ENCODE peak calls at places on chromosomes 5 and 9, in ten cellular contexts. E is NCI-H524; L is kidney glomerular epithelial cell; J is naive thymus-derived CD4-positive, alpha-beta T cell; T is iPS-NIHi11; I is stimulated activated CD8-positive, alpha-beta memory T cell treated with anti-CD3 and anti-CD28 coated beads, Interleukin-4, amount 100 ng/mL, for 1 hour; S is fibroblast of lung; B is choroid plexus epithelial cell; W is NCI-H2171; Q is anterior cingulate cortex. U is an unnamed sample.

GRCh38 chr5:84715686-84716085 is 331.0 kb upstream of the EDIL3 start:
- DNase-seq in E (no peak), L (no peak), J (no peak), T (no peak), I (no peak), S (no peak), B (no peak), W (no peak), Q (no peak), U (no peak)

GRCh38 chr9:121776739-121777637 is 125.6 kb downstream of the DAB2IP start:
- DNase-seq in E (no peak), L (no peak), J (no peak), T (no peak), I (no peak), S (no peak), B (no peak), W (no peak), Q (no peak), U (no peak)

GRCh38 chr5:88672644-88673493 is 210.1 kb downstream of the MEF2C start:
- DNase-seq in E (peak), L (no peak), J (no peak), T (peak), I (no peak), S (no peak), B (no peak), W (no peak), Q (peak), U (no peak)

GRCh38 chr5:137415231-137415681 is 83.9 kb downstream of the SPOCK1 start:
- DNase-seq in E (no peak), L (peak), J (no peak), T (no peak), I (no peak), S (no peak), B (peak), W (no peak), Q (no peak), U (peak)

GRCh38 chr5:5628866-5629265 is 206.4 kb downstream of the ICE1 start:
- DNase-seq in E (no peak), L (no peak), J (no peak), T (no peak), I (no peak), S (no peak), B (no peak), W (no peak), Q (no peak), U (no peak)

GRCh38 chr5:10420926-10421325 is 20.8 kb upstream of the ROPN1L start:
- DNase-seq in E (no peak), L (no peak), J (no peak), T (no peak), I (no peak), S (no peak), B (peak), W (no peak), Q (no peak), U (no peak)

GRCh38 chr5:1476181-1476966 is 31.1 kb upstream of the SLC6A3 start:
- DNase-seq in E (no peak), L (no peak), J (no peak), T (no peak), I (no peak), S (no peak), B (no peak), W (no peak), Q (no peak), U (no peak)

GRCh38 chr9:107175039-107175438 is 108.0 kb upstream of the RAD23B start:
- DNase-seq in E (no peak), L (no peak), J (no peak), T (no peak), I (no peak), S (no peak), B (peak), W (no peak), Q (no peak), U (no peak)

GRCh38 chr5:117999939-118000549 is 988.3 kb downstream of the DTWD2 start:
- DNase-seq in E (no peak), L (no peak), J (no peak), T (no peak), I (no peak), S (peak), B (no peak), W (no peak), Q (no peak), U (no peak)

GRCh38 chr5:148457183-148457620 is 73.4 kb downstream of the FBXO38 start:
- DNase-seq in E (peak), L (peak), J (no peak), T (peak), I (no peak), S (no peak), B (peak), W (no peak), Q (no peak), U (no peak)

GRCh38 chr9:20477940-20478620 is 144.2 kb downstream of the MLLT3 start:
- DNase-seq in E (no peak), L (no peak), J (no peak), T (no peak), I (no peak), S (no peak), B (peak), W (no peak), Q (no peak), U (peak)

GRCh38 chr5:178289438-178289837 is 56.8 kb upstream of the PHYKPL start:
- DNase-seq in E (no peak), L (no peak), J (no peak), T (no peak), I (no peak), S (no peak), B (no peak), W (no peak), Q (no peak), U (no peak)

GRCh38 chr9:129225815-129226214 is 47.8 kb upstream of the IER5L start:
- DNase-seq in E (no peak), L (no peak), J (no peak), T (peak), I (no peak), S (peak), B (peak), W (no peak), Q (peak), U (peak)

GRCh38 chr9:128702949-128703615 is 779 bp downstream of the PKN3 start:
- DNase-seq in E (peak), L (no peak), J (no peak), T (peak), I (no peak), S (no peak), B (no peak), W (no peak), Q (no peak), U (peak)

GRCh38 chr9:4353236-4353635 is 53.4 kb upstream of the GLIS3 start:
- DNase-seq in E (no peak), L (no peak), J (no peak), T (no peak), I (no peak), S (no peak), B (no peak), W (no peak), Q (no peak), U (no peak)

GRCh38 chr9:90285946-90286345 is 356.7 kb downstream of the DIRAS2 start:
- DNase-seq in E (no peak), L (no peak), J (no peak), T (no peak), I (no peak), S (no peak), B (no peak), W (peak), Q (no peak), U (no peak)

GRCh38 chr5:160421625-160422258 is at the start of gene PTTG1:
- DNase-seq in E (peak), L (peak), J (peak), T (peak), I (peak), S (peak), B (peak), W (peak), Q (peak), U (peak)

GRCh38 chr5:78602400-78602799 is 46.2 kb downstream of the LHFPL2 start:
- DNase-seq in E (no peak), L (no peak), J (no peak), T (no peak), I (no peak), S (no peak), B (no peak), W (no peak), Q (no peak), U (no peak)

GRCh38 chr5:125717209-125717608 is 706.0 kb upstream of the GRAMD2B start:
- DNase-seq in E (no peak), L (peak), J (no peak), T (no peak), I (no peak), S (peak), B (peak), W (no peak), Q (no peak), U (peak)

GRCh38 chr5:166845044-166845443 is 1446.4 kb upstream of the WWC1 start:
- DNase-seq in E (no peak), L (peak), J (no peak), T (peak), I (no peak), S (peak), B (peak), W (no peak), Q (no peak), U (no peak)